ENCODE peak calls at places on chromosomes 11 and 22, in six cellular contexts. L is heart right ventricle, Q is mammary epithelial cell, N is HCT116, F is kidney, Y is suprapubic skin. E is an unnamed sample.

GRCh38 chr11:130454495-130455262 is 6.2 kb downstream of the ADAMTS15 start:
- DNase-seq in F (no peak), L (no peak), Q (no peak), Y (no peak), N (no peak), E (no peak)

GRCh38 chr22:27507066-27507715 is 294.4 kb downstream of the MN1 start:
- DNase-seq in F (peak; percentile 23), L (no peak), Q (no peak), Y (no peak), N (no peak), E (no peak)

GRCh38 chr22:17460895-17461294 is 91.6 kb downstream of the CECR2 start:
- DNase-seq in N (no peak), L (no peak), Y (no peak), Q (no peak), F (no peak), E (no peak)

GRCh38 chr11:75500742-75501141 is 25.0 kb downstream of the GDPD5 start:
- DNase-seq in N (no peak), L (no peak), Y (no peak), Q (peak; percentile 59), F (no peak), E (no peak)

GRCh38 chr22:30890689-30891442 is 77.7 kb downstream of the MORC2 start:
- DNase-seq in Q (peak; percentile 22), L (peak; percentile 22), N (peak; percentile 10), Y (peak; percentile 72), F (peak; percentile 77), E (peak; percentile 60)

GRCh38 chr11:132072880-132073213 is 702.4 kb downstream of the NTM start:
- DNase-seq in Q (no peak), F (no peak), N (no peak), L (no peak), Y (no peak), E (no peak)

GRCh38 chr22:22394589-22394988 is 114.0 kb downstream of the ZNF280B start:
- DNase-seq in L (no peak), Q (no peak), Y (no peak), N (no peak), F (no peak), E (no peak)

GRCh38 chr11:35014352-35014751 is 97.9 kb downstream of the PDHX start:
- DNase-seq in N (no peak), L (no peak), Q (no peak), Y (no peak), F (no peak), E (no peak)

GRCh38 chr11:132226522-132226921 is 856.1 kb downstream of the NTM start:
- DNase-seq in L (no peak), F (no peak), N (no peak), Y (no peak), Q (no peak), E (no peak)

GRCh38 chr11:43735931-43736330 is 55.4 kb downstream of the HSD17B12 start:
- DNase-seq in N (no peak), L (no peak), Q (peak; percentile 67), Y (no peak), F (no peak), E (no peak)

GRCh38 chr22:32996702-32997101 is 61.5 kb downstream of the SYN3 start:
- DNase-seq in N (no peak), L (peak; percentile 35), F (peak; percentile 83), Y (peak; percentile 94), Q (peak; percentile 83), E (peak; percentile 89)

GRCh38 chr11:67667490-67668190 is 6.8 kb downstream of the ALDH3B2 start:
- DNase-seq in F (peak; percentile 80), N (no peak), L (no peak), Y (peak; percentile 71), Q (no peak), E (no peak)

GRCh38 chr11:8081591-8082021 is 595 bp downstream of the TUB start:
- DNase-seq in Q (no peak), F (no peak), N (no peak), L (no peak), Y (no peak), E (no peak)

GRCh38 chr11:59673291-59673690 is 4.5 kb upstream of the PATL1 start:
- DNase-seq in F (no peak), Y (no peak), L (no peak), Q (no peak), N (no peak), E (no peak)

GRCh38 chr11:35347173-35347878 is 72.0 kb downstream of the SLC1A2 start:
- DNase-seq in Y (no peak), L (no peak), Q (no peak), F (no peak), N (no peak), E (no peak)

GRCh38 chr22:17575151-17575550 is 11.9 kb downstream of the SLC25A18 start:
- DNase-seq in L (no peak), Q (no peak), F (no peak), Y (no peak), N (no peak), E (no peak)

GRCh38 chr22:19990609-19991394 is 25.8 kb downstream of the ARVCF start:
- DNase-seq in Q (no peak), F (peak; percentile 69), L (no peak), Y (no peak), N (no peak), E (no peak)

GRCh38 chr11:78256962-78257361 is 68.2 kb downstream of the USP35 start:
- DNase-seq in L (peak; percentile 84), Y (peak; percentile 87), N (no peak), F (peak; percentile 91), Q (no peak), E (no peak)

GRCh38 chr11:88193278-88193677 is 18.0 kb upstream of the RAB38 start:
- DNase-seq in N (no peak), F (no peak), Y (no peak), L (no peak), Q (no peak), E (no peak)

DNA sequence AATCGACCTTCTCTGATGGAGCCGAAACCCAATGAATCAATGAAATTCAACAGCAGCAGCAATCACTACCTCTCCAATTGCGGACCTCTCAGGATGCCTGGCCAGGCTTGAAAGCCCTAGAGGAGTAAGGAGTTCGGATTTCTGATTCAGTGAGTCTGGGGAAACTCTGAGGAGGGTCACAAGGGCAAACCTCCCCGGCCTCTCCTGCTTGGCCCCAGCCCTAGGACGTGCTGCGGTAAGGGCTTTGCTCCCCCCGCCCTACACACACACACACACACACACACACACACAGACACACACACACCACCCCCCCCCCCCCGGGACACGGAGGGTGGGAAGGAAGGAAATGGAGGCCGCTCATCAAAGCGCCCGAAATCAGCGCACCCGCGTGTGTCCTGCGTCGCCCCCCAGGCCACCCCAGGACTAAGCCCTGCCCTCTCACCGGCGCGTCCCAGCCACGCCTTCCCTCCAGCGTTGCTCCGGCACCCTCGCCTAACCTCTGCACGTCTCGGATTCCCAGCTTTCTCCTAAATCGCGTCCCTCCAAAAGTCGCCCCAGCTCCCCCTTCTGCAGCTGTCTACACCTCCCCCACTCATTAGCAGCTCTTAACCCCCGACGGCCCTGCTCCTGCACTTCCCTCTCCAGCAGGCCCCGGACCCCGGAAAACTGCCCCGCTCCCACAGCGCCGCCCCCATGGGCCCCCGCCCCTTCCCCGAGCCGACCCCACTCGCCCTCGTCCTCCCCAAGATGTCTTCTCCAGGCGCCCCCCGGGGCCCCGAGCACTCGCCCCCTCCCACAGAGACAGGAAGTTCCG is 680 bp downstream of the PACSIN2 start:
- DNase-seq in F (peak; percentile 88), Q (no peak), N (no peak), L (peak; percentile 31), Y (no peak), E (no peak)
- H3K27ac ChIP-seq in F (peak overlapping the region; percentile 60), Q (peak overlapping the region; percentile 37), N (peak overlapping the region; percentile 71), L (peak overlapping the region; percentile 81), Y (peak overlapping the region; percentile 86), E (peak overlapping the region; percentile 54)

GRCh38 chr11:64007629-64008282 is 21.5 kb downstream of the OTUB1 start:
- DNase-seq in L (peak; percentile 72), Q (no peak), N (peak; percentile 54), Y (peak; percentile 88), F (peak; percentile 95), E (no peak)
- H3K4me3 ChIP-seq in L (peak overlapping the region; percentile 54), Q (no peak overlapping the region), N (peak overlapping the region; percentile 58), Y (peak overlapping the region; percentile 30), F (peak overlapping the region; percentile 31), E (no peak overlapping the region)

GRCh38 chr22:38484244-38484643 is 16.3 kb downstream of the KDELR3 start:
- DNase-seq in F (no peak), L (no peak), Q (no peak), N (no peak), Y (no peak), E (no peak)

GRCh38 chr22:38485783-38486182 is 17.9 kb downstream of the KDELR3 start:
- DNase-seq in Y (peak; percentile 29), L (no peak), F (peak; percentile 29), Q (no peak), N (no peak), E (no peak)

GRCh38 chr22:38481162-38481870 is 13.4 kb downstream of the KDELR3 start:
- DNase-seq in F (no peak), Y (peak; percentile 23), L (no peak), Q (no peak), N (no peak), E (no peak)

GRCh38 chr22:38481871-38482332 is 14.0 kb downstream of the KDELR3 start:
- DNase-seq in N (no peak), L (no peak), Q (no peak), Y (peak; percentile 55), F (peak; percentile 61), E (no peak)

DNA sequence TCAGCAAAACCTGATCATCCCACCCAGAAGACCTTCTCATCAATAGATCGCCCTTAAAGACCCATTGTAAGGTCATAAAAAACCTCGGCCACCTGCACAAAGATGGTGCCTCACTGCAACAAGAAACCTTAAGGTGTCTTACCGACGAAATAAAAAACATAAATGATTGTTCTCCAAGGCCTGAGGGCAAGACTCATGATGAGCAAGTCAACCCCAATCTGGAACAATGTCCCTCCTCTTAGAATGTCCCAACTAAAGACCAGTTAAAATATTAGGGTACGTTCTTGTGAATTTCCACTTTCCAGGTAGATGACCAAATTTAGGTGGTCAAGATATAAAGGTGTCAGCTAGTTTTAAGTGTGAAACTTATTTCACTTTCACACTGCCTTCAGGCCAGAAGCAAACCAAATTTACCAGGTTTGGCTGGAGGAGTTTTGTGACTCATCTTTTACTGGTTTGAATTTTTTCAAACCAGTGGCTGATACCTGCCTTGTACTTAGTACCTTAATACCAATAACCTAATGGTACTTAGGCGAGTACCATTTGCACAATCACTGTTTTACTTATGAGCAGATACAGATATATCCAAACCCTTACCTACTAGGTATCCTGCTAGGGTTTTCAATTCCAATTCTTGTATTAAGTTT is 14.9 kb downstream of the KDELR3 start:
- DNase-seq in Q (peak; percentile 29), L (no peak), N (no peak), Y (peak; percentile 26), F (no peak), E (no peak)
- H3K27ac ChIP-seq in Q (no peak overlapping the region), L (no peak overlapping the region), N (no peak overlapping the region), Y (no peak overlapping the region), F (no peak overlapping the region), E (no peak overlapping the region)

DNA sequence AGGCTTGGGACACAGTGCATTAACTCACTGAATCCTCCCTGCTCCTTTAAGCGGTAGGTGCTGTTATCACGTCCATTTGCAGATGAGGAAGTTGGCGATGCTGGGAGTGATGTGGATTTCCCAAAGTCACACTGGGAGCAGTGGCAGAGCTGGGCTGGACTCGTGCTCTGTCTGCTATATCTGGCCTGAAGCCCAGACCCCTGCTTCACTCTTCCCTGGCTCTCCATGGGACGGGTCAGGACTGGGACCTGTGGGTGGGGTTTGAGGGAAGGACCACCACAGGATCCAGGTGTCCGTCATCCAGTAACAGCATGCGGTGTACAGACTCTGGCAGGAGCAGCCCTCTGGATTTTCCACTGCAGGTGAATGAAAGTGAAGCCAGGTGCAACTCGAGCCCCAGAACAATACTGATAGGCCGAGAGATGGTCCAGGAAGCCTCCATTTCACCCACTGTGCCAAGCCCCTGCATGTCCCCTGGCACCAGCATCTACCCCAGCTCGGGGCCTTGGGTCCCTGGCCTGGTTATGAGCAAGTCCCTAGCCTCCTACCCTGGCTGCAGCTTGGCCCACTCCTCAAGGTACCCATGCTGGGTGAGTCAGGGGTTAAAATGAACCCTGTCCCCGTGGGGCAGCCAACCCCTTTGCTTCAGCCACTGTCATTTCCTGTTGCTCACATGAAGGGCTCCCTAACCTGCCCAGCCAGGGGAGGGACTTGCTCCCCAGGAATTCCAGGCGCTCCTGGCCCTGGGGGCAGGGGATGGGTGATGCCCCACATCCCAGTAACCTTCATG is 4.2 kb downstream of the USP2 start:
- DNase-seq in L (no peak), F (peak; percentile 70), N (no peak), Y (peak; percentile 67), Q (no peak), E (no peak)
- H3K4me3 ChIP-seq in L (peak overlapping the region; percentile 46), F (no peak overlapping the region), N (no peak overlapping the region), Y (no peak overlapping the region), Q (no peak overlapping the region), E (no peak overlapping the region)

E was measured in RWPE2.